ENCODE peak calls at places on chromosomes 13 and 19, in eight cellular contexts. One of them, this sample, is unnamed.

GRCh38 chr13:40432018-40432978 is 234.1 kb downstream of the FOXO1 start:
- DNase-seq in stimulated activated CD8-positive, alpha-beta memory T cell treated with anti-CD3 and anti-CD28 coated beads, Interleukin-7, amount 100 ng/mL, for 1 hour: no peak
- DNase-seq in activated B cell treated with CpG ODN at 0.5 μM for 24 hours: no peak
- DNase-seq in fibroblast of lung: no peak
- DNase-seq in stimulated activated CD4-positive, alpha-beta T cell treated with anti-CD3 and anti-CD28 coated beads, Interleukin-4, amount 100 ng/mL, for 24 hours: no peak
- DNase-seq in NCI-H2029: no peak
- DNase-seq in amygdala: no peak
- DNase-seq in anterior cingulate cortex: no peak
- DNase-seq in this sample: no peak

GRCh38 chr13:23828866-23829265 is 60.3 kb downstream of the MIPEP start:
- DNase-seq in anterior cingulate cortex: no peak
- DNase-seq in NCI-H2029: no peak
- DNase-seq in stimulated activated CD4-positive, alpha-beta T cell treated with anti-CD3 and anti-CD28 coated beads, Interleukin-4, amount 100 ng/mL, for 24 hours: no peak
- DNase-seq in stimulated activated CD8-positive, alpha-beta memory T cell treated with anti-CD3 and anti-CD28 coated beads, Interleukin-7, amount 100 ng/mL, for 1 hour: no peak
- DNase-seq in fibroblast of lung: peak
- DNase-seq in amygdala: no peak
- DNase-seq in activated B cell treated with CpG ODN at 0.5 μM for 24 hours: no peak
- DNase-seq in this sample: peak

GRCh38 chr19:54207908-54208783 is 7.5 kb downstream of the RPS9 start:
- DNase-seq in anterior cingulate cortex: no peak
- DNase-seq in amygdala: no peak
- DNase-seq in activated B cell treated with CpG ODN at 0.5 μM for 24 hours: no peak
- DNase-seq in stimulated activated CD8-positive, alpha-beta memory T cell treated with anti-CD3 and anti-CD28 coated beads, Interleukin-7, amount 100 ng/mL, for 1 hour: no peak
- DNase-seq in fibroblast of lung: peak
- DNase-seq in NCI-H2029: peak
- DNase-seq in stimulated activated CD4-positive, alpha-beta T cell treated with anti-CD3 and anti-CD28 coated beads, Interleukin-4, amount 100 ng/mL, for 24 hours: peak
- DNase-seq in this sample: peak

GRCh38 chr19:4291200-4291732 is 10.9 kb downstream of the TMIGD2 start:
- DNase-seq in stimulated activated CD8-positive, alpha-beta memory T cell treated with anti-CD3 and anti-CD28 coated beads, Interleukin-7, amount 100 ng/mL, for 1 hour: no peak
- DNase-seq in fibroblast of lung: no peak
- DNase-seq in activated B cell treated with CpG ODN at 0.5 μM for 24 hours: no peak
- DNase-seq in amygdala: no peak
- DNase-seq in NCI-H2029: no peak
- DNase-seq in stimulated activated CD4-positive, alpha-beta T cell treated with anti-CD3 and anti-CD28 coated beads, Interleukin-4, amount 100 ng/mL, for 24 hours: no peak
- DNase-seq in anterior cingulate cortex: no peak
- DNase-seq in this sample: no peak

GRCh38 chr19:18596752-18597157 is 8.2 kb downstream of the REX1BD start:
- DNase-seq in anterior cingulate cortex: no peak
- DNase-seq in amygdala: no peak
- DNase-seq in activated B cell treated with CpG ODN at 0.5 μM for 24 hours: no peak
- DNase-seq in stimulated activated CD4-positive, alpha-beta T cell treated with anti-CD3 and anti-CD28 coated beads, Interleukin-4, amount 100 ng/mL, for 24 hours: no peak
- DNase-seq in fibroblast of lung: no peak
- DNase-seq in stimulated activated CD8-positive, alpha-beta memory T cell treated with anti-CD3 and anti-CD28 coated beads, Interleukin-7, amount 100 ng/mL, for 1 hour: no peak
- DNase-seq in NCI-H2029: peak
- DNase-seq in this sample: no peak

GRCh38 chr19:48123907-48124675 is 13.5 kb upstream of the PLA2G4C start:
- DNase-seq in stimulated activated CD8-positive, alpha-beta memory T cell treated with anti-CD3 and anti-CD28 coated beads, Interleukin-7, amount 100 ng/mL, for 1 hour: no peak
- DNase-seq in stimulated activated CD4-positive, alpha-beta T cell treated with anti-CD3 and anti-CD28 coated beads, Interleukin-4, amount 100 ng/mL, for 24 hours: peak
- DNase-seq in amygdala: no peak
- DNase-seq in NCI-H2029: no peak
- DNase-seq in fibroblast of lung: peak
- DNase-seq in activated B cell treated with CpG ODN at 0.5 μM for 24 hours: no peak
- DNase-seq in anterior cingulate cortex: no peak
- DNase-seq in this sample: peak

GRCh38 chr13:108346376-108346775 is 76.9 kb downstream of the TNFSF13B start:
- DNase-seq in stimulated activated CD4-positive, alpha-beta T cell treated with anti-CD3 and anti-CD28 coated beads, Interleukin-4, amount 100 ng/mL, for 24 hours: peak
- DNase-seq in anterior cingulate cortex: no peak
- DNase-seq in stimulated activated CD8-positive, alpha-beta memory T cell treated with anti-CD3 and anti-CD28 coated beads, Interleukin-7, amount 100 ng/mL, for 1 hour: no peak
- DNase-seq in NCI-H2029: no peak
- DNase-seq in activated B cell treated with CpG ODN at 0.5 μM for 24 hours: no peak
- DNase-seq in fibroblast of lung: no peak
- DNase-seq in amygdala: no peak
- DNase-seq in this sample: no peak

GRCh38 chr13:33348366-33348765 is 62.8 kb upstream of the STARD13 start:
- DNase-seq in NCI-H2029: no peak
- DNase-seq in stimulated activated CD8-positive, alpha-beta memory T cell treated with anti-CD3 and anti-CD28 coated beads, Interleukin-7, amount 100 ng/mL, for 1 hour: no peak
- DNase-seq in stimulated activated CD4-positive, alpha-beta T cell treated with anti-CD3 and anti-CD28 coated beads, Interleukin-4, amount 100 ng/mL, for 24 hours: no peak
- DNase-seq in anterior cingulate cortex: no peak
- DNase-seq in fibroblast of lung: peak
- DNase-seq in activated B cell treated with CpG ODN at 0.5 μM for 24 hours: no peak
- DNase-seq in amygdala: no peak
- DNase-seq in this sample: peak

GRCh38 chr19:58107778-58108545 is 9.9 kb upstream of the ZSCAN18 start:
- DNase-seq in stimulated activated CD4-positive, alpha-beta T cell treated with anti-CD3 and anti-CD28 coated beads, Interleukin-4, amount 100 ng/mL, for 24 hours: no peak
- DNase-seq in amygdala: no peak
- DNase-seq in activated B cell treated with CpG ODN at 0.5 μM for 24 hours: no peak
- DNase-seq in anterior cingulate cortex: no peak
- DNase-seq in NCI-H2029: no peak
- DNase-seq in fibroblast of lung: no peak
- DNase-seq in stimulated activated CD8-positive, alpha-beta memory T cell treated with anti-CD3 and anti-CD28 coated beads, Interleukin-7, amount 100 ng/mL, for 1 hour: no peak
- DNase-seq in this sample: no peak

GRCh38 chr13:113655358-113656014 is 2.5 kb downstream of the ATP4B start:
- DNase-seq in fibroblast of lung: no peak
- DNase-seq in amygdala: no peak
- DNase-seq in anterior cingulate cortex: no peak
- DNase-seq in stimulated activated CD8-positive, alpha-beta memory T cell treated with anti-CD3 and anti-CD28 coated beads, Interleukin-7, amount 100 ng/mL, for 1 hour: no peak
- DNase-seq in NCI-H2029: no peak
- DNase-seq in stimulated activated CD4-positive, alpha-beta T cell treated with anti-CD3 and anti-CD28 coated beads, Interleukin-4, amount 100 ng/mL, for 24 hours: no peak
- DNase-seq in activated B cell treated with CpG ODN at 0.5 μM for 24 hours: no peak
- DNase-seq in this sample: no peak

GRCh38 chr13:26022538-26023292 is 29.1 kb downstream of the SHISA2 start:
- DNase-seq in amygdala: no peak
- DNase-seq in anterior cingulate cortex: no peak
- DNase-seq in activated B cell treated with CpG ODN at 0.5 μM for 24 hours: no peak
- DNase-seq in NCI-H2029: peak
- DNase-seq in stimulated activated CD4-positive, alpha-beta T cell treated with anti-CD3 and anti-CD28 coated beads, Interleukin-4, amount 100 ng/mL, for 24 hours: no peak
- DNase-seq in stimulated activated CD8-positive, alpha-beta memory T cell treated with anti-CD3 and anti-CD28 coated beads, Interleukin-7, amount 100 ng/mL, for 1 hour: no peak
- DNase-seq in fibroblast of lung: peak
- DNase-seq in this sample: peak

GRCh38 chr19:19342086-19343015 is 21.7 kb downstream of the MAU2 start:
- DNase-seq in NCI-H2029: peak
- DNase-seq in stimulated activated CD8-positive, alpha-beta memory T cell treated with anti-CD3 and anti-CD28 coated beads, Interleukin-7, amount 100 ng/mL, for 1 hour: no peak
- DNase-seq in fibroblast of lung: peak
- DNase-seq in activated B cell treated with CpG ODN at 0.5 μM for 24 hours: no peak
- DNase-seq in amygdala: no peak
- DNase-seq in anterior cingulate cortex: no peak
- DNase-seq in stimulated activated CD4-positive, alpha-beta T cell treated with anti-CD3 and anti-CD28 coated beads, Interleukin-4, amount 100 ng/mL, for 24 hours: no peak
- DNase-seq in this sample: peak

GRCh38 chr19:56120371-56121179 is 520 bp downstream of the ZNF787 start:
- DNase-seq in NCI-H2029: peak
- DNase-seq in fibroblast of lung: peak
- DNase-seq in stimulated activated CD4-positive, alpha-beta T cell treated with anti-CD3 and anti-CD28 coated beads, Interleukin-4, amount 100 ng/mL, for 24 hours: peak
- DNase-seq in activated B cell treated with CpG ODN at 0.5 μM for 24 hours: peak
- DNase-seq in anterior cingulate cortex: peak
- DNase-seq in amygdala: no peak
- DNase-seq in stimulated activated CD8-positive, alpha-beta memory T cell treated with anti-CD3 and anti-CD28 coated beads, Interleukin-7, amount 100 ng/mL, for 1 hour: peak
- DNase-seq in this sample: peak

GRCh38 chr13:39779337-39780270 is 124.1 kb downstream of the COG6 start:
- DNase-seq in fibroblast of lung: peak
- DNase-seq in stimulated activated CD8-positive, alpha-beta memory T cell treated with anti-CD3 and anti-CD28 coated beads, Interleukin-7, amount 100 ng/mL, for 1 hour: no peak
- DNase-seq in amygdala: no peak
- DNase-seq in stimulated activated CD4-positive, alpha-beta T cell treated with anti-CD3 and anti-CD28 coated beads, Interleukin-4, amount 100 ng/mL, for 24 hours: peak
- DNase-seq in activated B cell treated with CpG ODN at 0.5 μM for 24 hours: no peak
- DNase-seq in NCI-H2029: no peak
- DNase-seq in anterior cingulate cortex: no peak
- DNase-seq in this sample: peak

GRCh38 chr13:28659611-28659970 is 661 bp downstream of the POMP start:
- DNase-seq in NCI-H2029: no peak
- DNase-seq in amygdala: no peak
- DNase-seq in stimulated activated CD4-positive, alpha-beta T cell treated with anti-CD3 and anti-CD28 coated beads, Interleukin-4, amount 100 ng/mL, for 24 hours: peak
- DNase-seq in anterior cingulate cortex: no peak
- DNase-seq in activated B cell treated with CpG ODN at 0.5 μM for 24 hours: no peak
- DNase-seq in fibroblast of lung: peak
- DNase-seq in stimulated activated CD8-positive, alpha-beta memory T cell treated with anti-CD3 and anti-CD28 coated beads, Interleukin-7, amount 100 ng/mL, for 1 hour: no peak
- DNase-seq in this sample: peak

GRCh38 chr19:3357731-3358391 is 8.5 kb upstream of the NFIC start:
- DNase-seq in amygdala: no peak
- DNase-seq in fibroblast of lung: no peak
- DNase-seq in stimulated activated CD4-positive, alpha-beta T cell treated with anti-CD3 and anti-CD28 coated beads, Interleukin-4, amount 100 ng/mL, for 24 hours: no peak
- DNase-seq in NCI-H2029: no peak
- DNase-seq in anterior cingulate cortex: no peak
- DNase-seq in stimulated activated CD8-positive, alpha-beta memory T cell treated with anti-CD3 and anti-CD28 coated beads, Interleukin-7, amount 100 ng/mL, for 1 hour: no peak
- DNase-seq in activated B cell treated with CpG ODN at 0.5 μM for 24 hours: no peak
- DNase-seq in this sample: no peak

GRCh38 chr13:28268800-28269223 is 130.5 kb downstream of the PAN3 start:
- DNase-seq in stimulated activated CD8-positive, alpha-beta memory T cell treated with anti-CD3 and anti-CD28 coated beads, Interleukin-7, amount 100 ng/mL, for 1 hour: no peak
- DNase-seq in stimulated activated CD4-positive, alpha-beta T cell treated with anti-CD3 and anti-CD28 coated beads, Interleukin-4, amount 100 ng/mL, for 24 hours: no peak
- DNase-seq in NCI-H2029: no peak
- DNase-seq in amygdala: no peak
- DNase-seq in anterior cingulate cortex: no peak
- DNase-seq in fibroblast of lung: no peak
- DNase-seq in activated B cell treated with CpG ODN at 0.5 μM for 24 hours: no peak
- DNase-seq in this sample: no peak

This sample was measured in fibroblast of the aortic adventitia.